ENCODE peak calls at places on chromosomes 11 and 22, in ten cellular contexts. One of them, this sample, is unnamed.

GRCh38 chr11:134560566-134561347 is 148.7 kb upstream of the B3GAT1 start:
- DNase-seq in NCI-H2029 treated with DMSO at 0.1 percent for 48 hours: no peak
- DNase-seq in frontal cortex: no peak
- DNase-seq in NCI-H2081: no peak
- DNase-seq in GOT3: no peak
- DNase-seq in RWPE1: no peak
- DNase-seq in COR-L47: no peak
- DNase-seq in C1 segment of cervical spinal cord: no peak
- DNase-seq in KG1: no peak
- DNase-seq in CD8-positive, alpha-beta memory T cell: no peak
- DNase-seq in this sample: no peak

GRCh38 chr11:12690663-12691062 is 16.4 kb downstream of the TEAD1 start:
- DNase-seq in RWPE1: no peak
- DNase-seq in KG1: no peak
- DNase-seq in C1 segment of cervical spinal cord: no peak
- DNase-seq in GOT3: no peak
- DNase-seq in NCI-H2081: no peak
- DNase-seq in frontal cortex: no peak
- DNase-seq in NCI-H2029 treated with DMSO at 0.1 percent for 48 hours: no peak
- DNase-seq in CD8-positive, alpha-beta memory T cell: no peak
- DNase-seq in COR-L47: no peak
- DNase-seq in this sample: no peak

GRCh38 chr22:19943665-19944026 is 2.0 kb upstream of the TXNRD2 start:
- DNase-seq in NCI-H2029 treated with DMSO at 0.1 percent for 48 hours: no peak
- DNase-seq in C1 segment of cervical spinal cord: no peak
- DNase-seq in GOT3: no peak
- DNase-seq in CD8-positive, alpha-beta memory T cell: no peak
- DNase-seq in NCI-H2081: no peak
- DNase-seq in COR-L47: no peak
- DNase-seq in RWPE1: no peak
- DNase-seq in frontal cortex: no peak
- DNase-seq in KG1: no peak
- DNase-seq in this sample: no peak

GRCh38 chr22:23478175-23478574 is 101.9 kb downstream of the IGLL1 start:
- DNase-seq in KG1: no peak
- DNase-seq in CD8-positive, alpha-beta memory T cell: no peak
- DNase-seq in COR-L47: no peak
- DNase-seq in GOT3: no peak
- DNase-seq in frontal cortex: no peak
- DNase-seq in NCI-H2081: no peak
- DNase-seq in RWPE1: no peak
- DNase-seq in NCI-H2029 treated with DMSO at 0.1 percent for 48 hours: no peak
- DNase-seq in C1 segment of cervical spinal cord: no peak
- DNase-seq in this sample: no peak

GRCh38 chr11:106815209-106815608 is 203.1 kb downstream of the GUCY1A2 start:
- DNase-seq in C1 segment of cervical spinal cord: no peak
- DNase-seq in RWPE1: no peak
- DNase-seq in COR-L47: no peak
- DNase-seq in NCI-H2081: no peak
- DNase-seq in frontal cortex: no peak
- DNase-seq in GOT3: no peak
- DNase-seq in KG1: no peak
- DNase-seq in CD8-positive, alpha-beta memory T cell: no peak
- DNase-seq in NCI-H2029 treated with DMSO at 0.1 percent for 48 hours: no peak
- DNase-seq in this sample: no peak

GRCh38 chr11:86370171-86370570 is 4.5 kb upstream of the CCDC81 start:
- DNase-seq in RWPE1: no peak
- DNase-seq in NCI-H2029 treated with DMSO at 0.1 percent for 48 hours: no peak
- DNase-seq in KG1: no peak
- DNase-seq in C1 segment of cervical spinal cord: no peak
- DNase-seq in GOT3: no peak
- DNase-seq in NCI-H2081: no peak
- DNase-seq in COR-L47: no peak
- DNase-seq in CD8-positive, alpha-beta memory T cell: no peak
- DNase-seq in frontal cortex: no peak
- DNase-seq in this sample: no peak

GRCh38 chr22:23248583-23248982 is 68.3 kb downstream of the BCR start:
- DNase-seq in NCI-H2081: peak
- DNase-seq in CD8-positive, alpha-beta memory T cell: no peak
- DNase-seq in GOT3: no peak
- DNase-seq in C1 segment of cervical spinal cord: no peak
- DNase-seq in frontal cortex: no peak
- DNase-seq in RWPE1: peak
- DNase-seq in COR-L47: peak
- DNase-seq in KG1: no peak
- DNase-seq in NCI-H2029 treated with DMSO at 0.1 percent for 48 hours: peak
- DNase-seq in this sample: no peak

GRCh38 chr22:40498454-40499186 is 128.2 kb downstream of the SGSM3 start:
- DNase-seq in KG1: no peak
- DNase-seq in GOT3: no peak
- DNase-seq in COR-L47: peak
- DNase-seq in RWPE1: peak
- DNase-seq in CD8-positive, alpha-beta memory T cell: no peak
- DNase-seq in frontal cortex: no peak
- DNase-seq in C1 segment of cervical spinal cord: no peak
- DNase-seq in NCI-H2029 treated with DMSO at 0.1 percent for 48 hours: peak
- DNase-seq in NCI-H2081: no peak
- DNase-seq in this sample: no peak

GRCh38 chr11:123580557-123581275 is 73.7 kb downstream of the SCN3B start:
- DNase-seq in C1 segment of cervical spinal cord: peak
- DNase-seq in NCI-H2081: peak
- DNase-seq in RWPE1: peak
- DNase-seq in CD8-positive, alpha-beta memory T cell: peak
- DNase-seq in GOT3: no peak
- DNase-seq in COR-L47: peak
- DNase-seq in NCI-H2029 treated with DMSO at 0.1 percent for 48 hours: peak
- DNase-seq in KG1: no peak
- DNase-seq in frontal cortex: peak
- DNase-seq in this sample: no peak

GRCh38 chr22:37686002-37686982 is at the start of gene NOL12:
- DNase-seq in NCI-H2081: peak
- DNase-seq in CD8-positive, alpha-beta memory T cell: peak
- DNase-seq in RWPE1: peak
- DNase-seq in NCI-H2029 treated with DMSO at 0.1 percent for 48 hours: peak
- DNase-seq in KG1: peak
- DNase-seq in C1 segment of cervical spinal cord: peak
- DNase-seq in frontal cortex: peak
- DNase-seq in COR-L47: peak
- DNase-seq in GOT3: peak
- DNase-seq in this sample: peak

GRCh38 chr11:126341760-126342161 is 13.7 kb upstream of the ST3GAL4 start:
- DNase-seq in GOT3: no peak
- DNase-seq in COR-L47: no peak
- DNase-seq in NCI-H2029 treated with DMSO at 0.1 percent for 48 hours: no peak
- DNase-seq in RWPE1: peak
- DNase-seq in CD8-positive, alpha-beta memory T cell: no peak
- DNase-seq in frontal cortex: no peak
- DNase-seq in KG1: no peak
- DNase-seq in NCI-H2081: no peak
- DNase-seq in C1 segment of cervical spinal cord: no peak
- DNase-seq in this sample: no peak

GRCh38 chr22:43077121-43077877 is 11.9 kb downstream of the TTLL1 start:
- DNase-seq in C1 segment of cervical spinal cord: peak
- DNase-seq in RWPE1: no peak
- DNase-seq in KG1: no peak
- DNase-seq in CD8-positive, alpha-beta memory T cell: no peak
- DNase-seq in GOT3: no peak
- DNase-seq in NCI-H2029 treated with DMSO at 0.1 percent for 48 hours: no peak
- DNase-seq in NCI-H2081: no peak
- DNase-seq in COR-L47: no peak
- DNase-seq in frontal cortex: no peak
- DNase-seq in this sample: no peak

GRCh38 chr11:44680982-44681597 is 45.7 kb upstream of the TSPAN18 start:
- DNase-seq in COR-L47: no peak
- DNase-seq in frontal cortex: no peak
- DNase-seq in NCI-H2029 treated with DMSO at 0.1 percent for 48 hours: no peak
- DNase-seq in CD8-positive, alpha-beta memory T cell: peak
- DNase-seq in KG1: no peak
- DNase-seq in RWPE1: peak
- DNase-seq in GOT3: no peak
- DNase-seq in NCI-H2081: no peak
- DNase-seq in C1 segment of cervical spinal cord: no peak
- DNase-seq in this sample: no peak

GRCh38 chr22:21051836-21052400 is 6.2 kb downstream of the LRRC74B start:
- DNase-seq in RWPE1: no peak
- DNase-seq in C1 segment of cervical spinal cord: no peak
- DNase-seq in COR-L47: no peak
- DNase-seq in NCI-H2081: no peak
- DNase-seq in NCI-H2029 treated with DMSO at 0.1 percent for 48 hours: no peak
- DNase-seq in frontal cortex: no peak
- DNase-seq in KG1: no peak
- DNase-seq in CD8-positive, alpha-beta memory T cell: no peak
- DNase-seq in GOT3: no peak
- DNase-seq in this sample: no peak

GRCh38 chr11:70551323-70552166 is 153.2 kb downstream of the CTTN start:
- DNase-seq in KG1: no peak
- DNase-seq in NCI-H2081: no peak
- DNase-seq in CD8-positive, alpha-beta memory T cell: no peak
- DNase-seq in NCI-H2029 treated with DMSO at 0.1 percent for 48 hours: no peak
- DNase-seq in C1 segment of cervical spinal cord: no peak
- DNase-seq in frontal cortex: no peak
- DNase-seq in RWPE1: no peak
- DNase-seq in COR-L47: no peak
- DNase-seq in GOT3: no peak
- DNase-seq in this sample: no peak

GRCh38 chr11:130431806-130432205 is 3.4 kb upstream of the ADAMTS8 start:
- DNase-seq in KG1: no peak
- DNase-seq in frontal cortex: no peak
- DNase-seq in NCI-H2081: no peak
- DNase-seq in C1 segment of cervical spinal cord: no peak
- DNase-seq in GOT3: no peak
- DNase-seq in RWPE1: no peak
- DNase-seq in COR-L47: no peak
- DNase-seq in CD8-positive, alpha-beta memory T cell: no peak
- DNase-seq in NCI-H2029 treated with DMSO at 0.1 percent for 48 hours: no peak
- DNase-seq in this sample: no peak

GRCh38 chr11:35621620-35622019 is 3.4 kb downstream of the FJX1 start:
- DNase-seq in RWPE1: no peak
- DNase-seq in COR-L47: no peak
- DNase-seq in NCI-H2029 treated with DMSO at 0.1 percent for 48 hours: no peak
- DNase-seq in GOT3: no peak
- DNase-seq in C1 segment of cervical spinal cord: no peak
- DNase-seq in CD8-positive, alpha-beta memory T cell: no peak
- DNase-seq in KG1: no peak
- DNase-seq in frontal cortex: no peak
- DNase-seq in NCI-H2081: no peak
- DNase-seq in this sample: no peak

GRCh38 chr11:108620958-108621772 is 27.6 kb upstream of the EXPH5 start:
- DNase-seq in C1 segment of cervical spinal cord: no peak
- DNase-seq in NCI-H2029 treated with DMSO at 0.1 percent for 48 hours: no peak
- DNase-seq in RWPE1: no peak
- DNase-seq in GOT3: no peak
- DNase-seq in COR-L47: no peak
- DNase-seq in CD8-positive, alpha-beta memory T cell: no peak
- DNase-seq in frontal cortex: no peak
- DNase-seq in KG1: no peak
- DNase-seq in NCI-H2081: no peak
- DNase-seq in this sample: no peak

GRCh38 chr11:1928038-1928890 is 8.8 kb downstream of the TNNT3 start:
- DNase-seq in COR-L47: no peak
- DNase-seq in frontal cortex: no peak
- DNase-seq in CD8-positive, alpha-beta memory T cell: no peak
- DNase-seq in NCI-H2029 treated with DMSO at 0.1 percent for 48 hours: no peak
- DNase-seq in C1 segment of cervical spinal cord: no peak
- DNase-seq in NCI-H2081: no peak
- DNase-seq in GOT3: no peak
- DNase-seq in KG1: no peak
- DNase-seq in RWPE1: no peak
- DNase-seq in this sample: no peak

GRCh38 chr11:3916962-3917361 is 61.5 kb downstream of the STIM1 start:
- DNase-seq in C1 segment of cervical spinal cord: no peak
- DNase-seq in KG1: no peak
- DNase-seq in CD8-positive, alpha-beta memory T cell: no peak
- DNase-seq in GOT3: no peak
- DNase-seq in frontal cortex: no peak
- DNase-seq in COR-L47: no peak
- DNase-seq in RWPE1: peak
- DNase-seq in NCI-H2081: no peak
- DNase-seq in NCI-H2029 treated with DMSO at 0.1 percent for 48 hours: no peak
- DNase-seq in this sample: no peak

GRCh38 chr22:22454997-22455396 is 53.5 kb downstream of the ZNF280B start:
- DNase-seq in NCI-H2081: no peak
- DNase-seq in RWPE1: no peak
- DNase-seq in frontal cortex: no peak
- DNase-seq in C1 segment of cervical spinal cord: no peak
- DNase-seq in KG1: no peak
- DNase-seq in GOT3: no peak
- DNase-seq in CD8-positive, alpha-beta memory T cell: no peak
- DNase-seq in COR-L47: no peak
- DNase-seq in NCI-H2029 treated with DMSO at 0.1 percent for 48 hours: no peak
- DNase-seq in this sample: no peak

GRCh38 chr11:9600651-9601040 is 27.2 kb downstream of the WEE1 start:
- DNase-seq in COR-L47: no peak
- DNase-seq in GOT3: no peak
- DNase-seq in NCI-H2029 treated with DMSO at 0.1 percent for 48 hours: no peak
- DNase-seq in CD8-positive, alpha-beta memory T cell: no peak
- DNase-seq in KG1: no peak
- DNase-seq in RWPE1: peak
- DNase-seq in frontal cortex: no peak
- DNase-seq in C1 segment of cervical spinal cord: no peak
- DNase-seq in NCI-H2081: no peak
- DNase-seq in this sample: no peak

GRCh38 chr22:45977003-45977395 is at the start of gene WNT7B:
- DNase-seq in frontal cortex: no peak
- DNase-seq in NCI-H2081: peak
- DNase-seq in C1 segment of cervical spinal cord: no peak
- DNase-seq in RWPE1: peak
- DNase-seq in CD8-positive, alpha-beta memory T cell: no peak
- DNase-seq in NCI-H2029 treated with DMSO at 0.1 percent for 48 hours: peak
- DNase-seq in GOT3: no peak
- DNase-seq in KG1: no peak
- DNase-seq in COR-L47: peak
- DNase-seq in this sample: no peak

GRCh38 chr11:57735655-57736298 is 5.5 kb upstream of the SELENOH start:
- DNase-seq in GOT3: no peak
- DNase-seq in KG1: no peak
- DNase-seq in NCI-H2029 treated with DMSO at 0.1 percent for 48 hours: no peak
- DNase-seq in NCI-H2081: no peak
- DNase-seq in RWPE1: no peak
- DNase-seq in frontal cortex: no peak
- DNase-seq in COR-L47: no peak
- DNase-seq in C1 segment of cervical spinal cord: no peak
- DNase-seq in CD8-positive, alpha-beta memory T cell: no peak
- DNase-seq in this sample: no peak

GRCh38 chr11:8209208-8209807 is 40.5 kb upstream of the RIC3 start:
- DNase-seq in COR-L47: no peak
- DNase-seq in CD8-positive, alpha-beta memory T cell: no peak
- DNase-seq in frontal cortex: no peak
- DNase-seq in GOT3: no peak
- DNase-seq in C1 segment of cervical spinal cord: no peak
- DNase-seq in NCI-H2081: no peak
- DNase-seq in NCI-H2029 treated with DMSO at 0.1 percent for 48 hours: no peak
- DNase-seq in KG1: no peak
- DNase-seq in RWPE1: no peak
- DNase-seq in this sample: no peak

GRCh38 chr11:80241766-80242165 is 800.9 kb upstream of the TENM4 start:
- DNase-seq in COR-L47: no peak
- DNase-seq in NCI-H2081: no peak
- DNase-seq in RWPE1: peak
- DNase-seq in NCI-H2029 treated with DMSO at 0.1 percent for 48 hours: no peak
- DNase-seq in frontal cortex: no peak
- DNase-seq in C1 segment of cervical spinal cord: no peak
- DNase-seq in KG1: no peak
- DNase-seq in CD8-positive, alpha-beta memory T cell: no peak
- DNase-seq in GOT3: no peak
- DNase-seq in this sample: no peak

GRCh38 chr22:50739279-50739691 is 1.3 kb downstream of the ACR start:
- DNase-seq in CD8-positive, alpha-beta memory T cell: no peak
- DNase-seq in NCI-H2081: no peak
- DNase-seq in KG1: no peak
- DNase-seq in COR-L47: no peak
- DNase-seq in C1 segment of cervical spinal cord: no peak
- DNase-seq in frontal cortex: no peak
- DNase-seq in RWPE1: no peak
- DNase-seq in NCI-H2029 treated with DMSO at 0.1 percent for 48 hours: no peak
- DNase-seq in GOT3: no peak
- DNase-seq in this sample: no peak

GRCh38 chr11:46917109-46918086 is 952 bp downstream of the LRP4 start:
- DNase-seq in frontal cortex: no peak
- DNase-seq in CD8-positive, alpha-beta memory T cell: peak
- DNase-seq in RWPE1: no peak
- DNase-seq in NCI-H2029 treated with DMSO at 0.1 percent for 48 hours: no peak
- DNase-seq in NCI-H2081: no peak
- DNase-seq in KG1: no peak
- DNase-seq in GOT3: no peak
- DNase-seq in C1 segment of cervical spinal cord: no peak
- DNase-seq in COR-L47: no peak
- DNase-seq in this sample: no peak